ENCODE peak calls at places on chromosomes 7 and 10, in eight cellular contexts. S, O, L, F, B, X, M and A are unnamed samples.

GRCh38 chr7:136998495-136998894 is 130.0 kb downstream of the CHRM2 start:
- DNase-seq in S (no peak), M (no peak), L (no peak), X (no peak), F (peak; percentile 20), O (no peak), B (no peak), A (no peak)

GRCh38 chr10:125190414-125190813 is 30.1 kb upstream of the CTBP2 start:
- DNase-seq in B (no peak), F (no peak), M (no peak), S (no peak), O (no peak), X (no peak), L (no peak), A (no peak)

GRCh38 chr7:43294080-43294630 is 181.7 kb downstream of the HECW1 start:
- DNase-seq in M (peak; percentile 26), B (no peak), S (no peak), L (no peak), X (peak; percentile 77), F (peak; percentile 88), O (no peak), A (no peak)

GRCh38 chr7:123607423-123607975 is 5.9 kb downstream of the ASB15 start:
- DNase-seq in M (no peak), X (no peak), S (no peak), F (no peak), O (no peak), L (no peak), B (no peak), A (no peak)

GRCh38 chr7:90723866-90724265 is 127.7 kb downstream of the CDK14 start:
- DNase-seq in O (no peak), M (no peak), B (no peak), F (no peak), L (no peak), X (no peak), S (no peak), A (no peak)

GRCh38 chr10:29920408-29921070 is 138.8 kb downstream of the JCAD start:
- DNase-seq in L (no peak), M (no peak), S (no peak), O (no peak), F (no peak), B (no peak), X (no peak), A (no peak)

GRCh38 chr7:66859794-66860645 is 61.0 kb upstream of the TMEM248 start:
- DNase-seq in X (peak; percentile 13), O (peak; percentile 63), S (peak; percentile 48), M (no peak), B (no peak), F (no peak), L (peak; percentile 11), A (no peak)

GRCh38 chr10:99966306-99966705 is 43.4 kb downstream of the DNMBP start:
- DNase-seq in M (peak; percentile 89), F (peak; percentile 93), X (peak; percentile 24), O (no peak), L (no peak), S (no peak), B (no peak), A (no peak)

GRCh38 chr7:127635659-127636285 is 16.2 kb upstream of the SND1 start:
- DNase-seq in M (no peak), L (no peak), X (no peak), B (no peak), F (no peak), O (no peak), S (no peak), A (no peak)

GRCh38 chr10:63667596-63667995 is 146.4 kb downstream of the REEP3 start:
- DNase-seq in M (no peak), B (no peak), F (no peak), O (no peak), L (no peak), X (no peak), S (no peak), A (no peak)

GRCh38 chr10:63666836-63667383 is 145.7 kb downstream of the REEP3 start:
- DNase-seq in X (peak; percentile 62), M (no peak), B (no peak), S (no peak), L (no peak), O (no peak), F (peak; percentile 83), A (no peak)

GRCh38 chr10:63668081-63668480 is 146.9 kb downstream of the REEP3 start:
- DNase-seq in O (no peak), L (no peak), F (no peak), S (no peak), M (no peak), X (no peak), B (no peak), A (no peak)

GRCh38 chr10:63664341-63664885 is 143.2 kb downstream of the REEP3 start:
- DNase-seq in M (no peak), X (no peak), L (no peak), F (no peak), O (no peak), S (no peak), B (no peak), A (no peak)

DNA sequence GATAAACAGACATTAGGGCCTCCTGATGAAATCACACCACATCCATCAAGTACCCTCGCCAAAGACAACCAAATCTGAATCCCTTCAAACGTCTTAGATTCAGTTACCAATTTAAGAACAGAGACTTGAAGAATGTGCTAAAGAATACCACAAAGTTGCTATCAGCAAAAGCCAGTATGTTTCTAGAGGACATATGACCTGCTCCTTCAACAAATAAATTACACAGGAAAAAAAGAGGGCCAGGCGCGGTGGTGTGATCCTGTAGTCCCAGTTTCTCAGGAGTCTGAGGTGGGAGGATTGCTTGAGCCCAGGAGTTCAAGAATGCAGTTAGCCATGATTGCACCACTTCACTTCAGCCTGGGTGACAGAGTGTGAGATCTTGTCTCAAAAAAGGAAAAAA is 144.6 kb downstream of the REEP3 start:
- DNase-seq in O (no peak), X (no peak), B (no peak), M (no peak), L (no peak), F (no peak), S (no peak), A (no peak)
- H3K27ac ChIP-seq in O (no peak overlapping the region), X (no peak overlapping the region), B (no peak overlapping the region), M (no peak overlapping the region), L (no peak overlapping the region), F (no peak overlapping the region), S (no peak overlapping the region), A (no peak overlapping the region)

GRCh38 chr10:59283456-59284082 is 78.8 kb downstream of the FAM13C start:
- DNase-seq in L (no peak), O (no peak), B (no peak), S (no peak), X (no peak), F (no peak), M (no peak), A (no peak)

GRCh38 chr10:59281861-59282260 is 80.5 kb downstream of the FAM13C start:
- DNase-seq in B (no peak), F (no peak), M (no peak), O (no peak), L (no peak), X (no peak), S (no peak), A (no peak)

GRCh38 chr10:59276928-59277327 is 85.4 kb downstream of the FAM13C start:
- DNase-seq in L (no peak), S (no peak), O (no peak), M (no peak), B (no peak), F (no peak), X (no peak), A (no peak)

GRCh38 chr10:59279476-59279875 is 82.9 kb downstream of the FAM13C start:
- DNase-seq in M (no peak), F (no peak), O (no peak), B (no peak), S (no peak), X (no peak), L (no peak), A (no peak)

DNA sequence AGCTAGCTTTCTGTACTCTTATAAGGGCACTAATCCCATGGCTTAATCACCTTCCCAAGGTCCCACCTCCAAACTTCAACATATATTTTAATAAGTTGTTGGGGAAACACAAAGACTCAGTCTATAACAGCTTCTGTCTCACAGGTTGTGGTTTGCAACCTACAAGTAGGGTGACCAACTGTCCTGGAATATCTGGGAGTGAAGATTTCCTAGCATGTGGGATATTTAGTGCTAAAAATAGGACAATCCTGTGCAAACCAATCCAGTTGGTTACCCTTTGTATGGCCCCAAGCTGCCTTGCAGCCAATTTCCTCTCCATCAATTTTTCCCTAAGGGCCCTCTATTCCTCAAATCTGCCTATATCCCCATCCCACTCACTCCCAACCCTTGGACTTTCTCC is 82.4 kb downstream of the FAM13C start:
- DNase-seq in O (no peak), B (no peak), F (no peak), L (no peak), S (no peak), M (no peak), X (no peak), A (no peak)
- H3K27ac ChIP-seq in O (no peak overlapping the region), B (no peak overlapping the region), F (no peak overlapping the region), L (no peak overlapping the region), S (no peak overlapping the region), M (no peak overlapping the region), X (no peak overlapping the region), A (no peak overlapping the region)

GRCh38 chr7:154905615-154906014 is 97.3 kb downstream of the PAXIP1 start:
- DNase-seq in B (no peak), L (no peak), M (no peak), X (no peak), O (peak; percentile 46), S (no peak), F (no peak), A (no peak)
- H3K27ac ChIP-seq in B (no peak overlapping the region), L (no peak overlapping the region), M (no peak overlapping the region), X (no peak overlapping the region), O (no peak overlapping the region), S (no peak overlapping the region), F (no peak overlapping the region), A (no peak overlapping the region)

GRCh38 chr10:121710207-121710606 is 112.0 kb upstream of the FGFR2 start:
- DNase-seq in L (no peak), F (no peak), B (no peak), O (no peak), X (no peak), S (no peak), M (no peak), A (no peak)
- H3K27ac ChIP-seq in L (no peak overlapping the region), F (no peak overlapping the region), B (peak overlapping the region; percentile 68), O (no peak overlapping the region), X (no peak overlapping the region), S (no peak overlapping the region), M (no peak overlapping the region), A (no peak overlapping the region)

GRCh38 chr10:70850097-70850496 is 34.3 kb downstream of the SGPL1 start:
- DNase-seq in S (no peak), O (no peak), F (peak; percentile 27), B (no peak), L (no peak), X (no peak), M (no peak), A (no peak)
- H3K27ac ChIP-seq in S (no peak overlapping the region), O (no peak overlapping the region), F (peak overlapping the region; percentile 83), B (no peak overlapping the region), L (no peak overlapping the region), X (no peak overlapping the region), M (no peak overlapping the region), A (no peak overlapping the region)